ENCODE peak calls at places on chromosomes 5 and 9, in five cellular contexts. H is CD8-positive, alpha-beta T cell; T is HCT116; M is lower lobe of right lung; E is adrenal gland. K is an unnamed sample. For H3K9me3, the result is how much of the 10 kb centered on the place peaks cover.

GRCh38 chr9:117825609-117826347 is 121.6 kb downstream of the TLR4 start:
- DNase-seq in T (no peak), H (peak), E (no peak), M (no peak), K (no peak)

GRCh38 chr5:177430146-177430951 is 3.9 kb downstream of the GRK6 start:
- DNase-seq in E (no peak), T (no peak), H (no peak), M (no peak), K (no peak)

GRCh38 chr9:134597957-134598883 is 43.4 kb upstream of the COL5A1 start:
- DNase-seq in H (peak), E (no peak), M (no peak), T (no peak), K (no peak)

GRCh38 chr9:108434502-108434901 is 421.3 kb downstream of the ACTL7B start:
- DNase-seq in T (no peak), H (no peak), E (no peak), M (no peak), K (no peak)

GRCh38 chr5:118999696-119000095 is 11.3 kb upstream of the DTWD2 start:
- DNase-seq in E (no peak), M (no peak), T (no peak), H (no peak), K (no peak)

GRCh38 chr5:74185599-74185998 is 454.9 kb downstream of the ENC1 start:
- DNase-seq in H (no peak), T (no peak), M (no peak), E (no peak), K (no peak)

GRCh38 chr9:134489621-134490380 is 151.8 kb upstream of the COL5A1 start:
- DNase-seq in E (no peak), H (no peak), T (no peak), M (no peak), K (peak)

GRCh38 chr9:136981588-136982231 is 1.1 kb upstream of the LCNL1 start:
- DNase-seq in M (no peak), T (no peak), H (no peak), E (no peak), K (no peak)

GRCh38 chr5:6315580-6315979 is 62.8 kb downstream of the MED10 start:
- DNase-seq in E (no peak), M (no peak), T (no peak), H (no peak), K (no peak)

GRCh38 chr5:6488021-6488420 is 39.4 kb downstream of the UBE2QL1 start:
- DNase-seq in T (no peak), M (no peak), H (no peak), E (no peak), K (no peak)

GRCh38 chr9:6944093-6944551 is 186.3 kb downstream of the KDM4C start:
- DNase-seq in T (no peak), M (no peak), E (no peak), H (no peak), K (no peak)

GRCh38 chr5:138435943-138436342 is 2.9 kb upstream of the REEP2 start:
- DNase-seq in T (no peak), H (no peak), E (no peak), M (no peak), K (no peak)

GRCh38 chr5:60334281-60334713 is 365.7 kb downstream of the DEPDC1B start:
- DNase-seq in E (no peak), T (no peak), H (no peak), M (no peak), K (no peak)

GRCh38 chr5:85453026-85453349 is 1068.3 kb upstream of the EDIL3 start:
- DNase-seq in T (no peak), M (no peak), H (no peak), E (no peak), K (no peak)

GRCh38 chr5:79563247-79563590 is 49.0 kb upstream of the TENT2 start:
- DNase-seq in M (no peak), H (no peak), T (no peak), E (no peak), K (no peak)

GRCh38 chr5:4511996-4512656 is 628.0 kb upstream of the ADAMTS16 start:
- DNase-seq in T (no peak), H (no peak), M (peak), E (peak), K (peak)

GRCh38 chr5:23977996-23978395 is 470.6 kb downstream of the PRDM9 start:
- DNase-seq in M (no peak), H (no peak), E (no peak), T (no peak), K (no peak)

GRCh38 chr5:80959768-80960442 is at the start of gene RASGRF2:
- DNase-seq in T (no peak), H (peak), E (peak), M (no peak), K (no peak)

DNA sequence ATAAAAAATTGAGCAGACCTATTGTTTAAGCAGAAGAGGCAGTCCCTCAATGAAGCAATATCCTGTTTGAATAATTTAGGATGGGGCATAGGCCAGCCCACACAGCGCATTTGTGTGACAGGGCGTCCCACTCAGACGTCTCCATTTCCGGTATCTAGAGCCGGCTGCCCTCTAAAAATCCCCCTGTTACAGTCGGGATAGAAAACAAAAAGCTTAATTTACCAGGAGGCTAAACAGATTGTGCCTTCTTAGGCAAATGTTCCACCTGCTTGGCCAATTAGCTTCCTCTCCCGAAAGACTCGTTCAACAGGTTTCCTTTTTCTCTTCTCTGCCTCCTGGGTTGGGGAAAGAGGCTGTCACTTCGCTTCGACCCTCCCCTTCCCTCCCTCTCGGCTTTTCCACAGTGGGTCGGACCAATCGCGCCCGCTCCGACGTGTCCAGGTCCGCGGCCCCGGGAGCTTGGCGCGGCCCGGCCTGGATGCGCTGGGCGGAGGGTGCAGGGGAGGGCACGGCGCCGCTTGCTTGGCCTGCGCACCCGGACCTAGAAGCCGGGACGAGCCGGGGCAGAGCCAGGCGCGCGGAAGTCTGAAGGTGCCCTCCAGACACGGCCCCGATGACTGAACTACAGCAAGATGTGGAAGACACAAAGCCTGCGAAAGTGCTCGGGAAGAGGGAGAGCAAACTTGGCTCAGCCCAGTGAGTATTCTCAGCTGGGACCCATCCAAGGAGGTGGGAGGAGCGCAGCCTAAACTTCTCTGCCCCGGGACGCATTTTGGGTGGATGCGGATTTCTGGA is at the start of gene GRAMD2B:
- DNase-seq in E (peak), H (peak), T (peak), M (peak), K (peak)
- H3K4me3 ChIP-seq in E (peak), H (peak), T (peak), M (peak), K (peak)

DNA sequence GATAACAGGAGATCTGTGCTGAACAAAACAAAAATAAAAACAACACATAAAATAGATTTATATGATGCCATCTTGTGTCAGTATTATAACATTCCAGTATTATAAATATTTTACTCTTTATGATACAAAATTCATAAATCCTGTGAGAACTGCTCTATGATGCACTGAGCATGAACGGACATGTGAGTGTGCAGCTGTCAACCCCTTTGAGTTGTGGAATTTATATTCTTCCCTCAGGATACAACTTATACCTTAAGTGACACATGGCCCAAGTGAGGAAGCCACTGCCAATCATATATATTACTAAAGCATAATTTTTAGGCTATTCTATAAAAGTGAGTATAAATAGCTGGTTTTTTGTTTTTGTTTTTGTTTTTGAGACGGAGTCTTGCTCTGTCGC is 116.0 kb upstream of the OR13F1 start:
- DNase-seq in T (no peak), M (no peak), H (no peak), E (no peak), K (no peak)
- H3K9me3 ChIP-seq in T (under half), M (under half), H (under half), E (under half), K (under half)

DNA sequence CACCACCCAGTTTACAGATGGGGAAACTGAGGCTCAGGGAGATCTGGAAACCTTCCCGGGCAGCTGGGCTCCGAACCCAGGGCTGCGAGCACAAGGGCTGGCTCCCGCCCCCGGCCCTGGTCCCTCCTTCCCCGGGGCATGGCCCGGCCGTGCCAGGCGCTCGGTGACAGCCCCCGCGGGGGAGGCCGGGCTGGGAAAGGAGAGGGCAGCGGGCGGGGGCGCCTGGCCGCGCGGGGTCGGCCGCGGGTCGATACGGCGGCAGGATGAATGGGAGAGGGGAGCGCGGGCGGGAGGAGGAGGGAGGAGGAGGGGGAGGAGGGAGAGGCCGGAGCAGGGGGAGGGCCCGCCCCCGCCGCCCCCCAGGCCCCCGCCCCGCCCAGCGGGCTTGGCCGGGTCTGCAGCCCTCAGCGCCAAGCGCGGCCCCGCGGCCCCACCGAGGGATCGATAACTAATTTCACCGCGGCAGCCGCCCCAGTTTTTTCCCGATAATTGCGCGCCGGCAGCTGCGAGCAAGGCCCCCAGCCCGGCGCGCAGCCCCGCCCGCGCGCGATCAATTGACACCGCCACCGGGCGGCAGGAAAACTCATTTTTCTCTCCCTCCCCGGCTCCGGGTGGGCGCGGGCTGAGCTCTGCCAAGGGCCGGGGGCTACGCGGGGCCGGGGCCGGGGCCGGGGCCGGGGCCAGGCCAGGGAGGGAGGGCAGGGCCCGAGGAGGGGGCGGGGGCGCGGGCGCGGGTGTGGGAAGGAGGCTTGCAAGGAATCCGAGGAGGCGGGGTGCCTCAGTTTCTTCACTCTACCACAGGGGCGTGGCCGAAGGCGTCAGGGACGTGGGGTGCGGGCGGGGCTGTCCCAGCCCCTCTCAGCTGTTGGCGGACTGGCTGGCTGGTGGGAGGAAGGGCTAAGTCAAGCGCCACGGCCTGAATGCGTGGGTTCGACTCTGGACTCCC is 52.1 kb downstream of the C9orf50 start:
- DNase-seq in H (no peak), E (peak), M (peak), T (no peak), K (peak)
- TF ChIP-seq CTCF in H (no peak), E (no peak), M (no peak), T (no peak), K (no peak)

GRCh38 chr5:105898183-105898582 is 1772.6 kb downstream of the EFNA5 start:
- DNase-seq in T (no peak), H (no peak), E (no peak), M (no peak), K (no peak)

GRCh38 chr5:105899726-105900125 is 1771.0 kb downstream of the EFNA5 start:
- DNase-seq in E (no peak), T (no peak), M (no peak), H (no peak), K (no peak)

GRCh38 chr5:105905392-105905791 is 1765.3 kb downstream of the EFNA5 start:
- DNase-seq in H (no peak), T (no peak), E (no peak), M (no peak), K (no peak)

GRCh38 chr5:105907016-105907415 is 1763.7 kb downstream of the EFNA5 start:
- DNase-seq in H (no peak), T (no peak), E (no peak), M (no peak), K (no peak)

GRCh38 chr5:105903069-105903468 is 1767.7 kb downstream of the EFNA5 start:
- DNase-seq in H (no peak), M (no peak), T (no peak), E (no peak), K (no peak)
- H3K4me3 ChIP-seq in H (no peak), M (no peak), T (no peak), E (no peak), K (no peak)

DNA sequence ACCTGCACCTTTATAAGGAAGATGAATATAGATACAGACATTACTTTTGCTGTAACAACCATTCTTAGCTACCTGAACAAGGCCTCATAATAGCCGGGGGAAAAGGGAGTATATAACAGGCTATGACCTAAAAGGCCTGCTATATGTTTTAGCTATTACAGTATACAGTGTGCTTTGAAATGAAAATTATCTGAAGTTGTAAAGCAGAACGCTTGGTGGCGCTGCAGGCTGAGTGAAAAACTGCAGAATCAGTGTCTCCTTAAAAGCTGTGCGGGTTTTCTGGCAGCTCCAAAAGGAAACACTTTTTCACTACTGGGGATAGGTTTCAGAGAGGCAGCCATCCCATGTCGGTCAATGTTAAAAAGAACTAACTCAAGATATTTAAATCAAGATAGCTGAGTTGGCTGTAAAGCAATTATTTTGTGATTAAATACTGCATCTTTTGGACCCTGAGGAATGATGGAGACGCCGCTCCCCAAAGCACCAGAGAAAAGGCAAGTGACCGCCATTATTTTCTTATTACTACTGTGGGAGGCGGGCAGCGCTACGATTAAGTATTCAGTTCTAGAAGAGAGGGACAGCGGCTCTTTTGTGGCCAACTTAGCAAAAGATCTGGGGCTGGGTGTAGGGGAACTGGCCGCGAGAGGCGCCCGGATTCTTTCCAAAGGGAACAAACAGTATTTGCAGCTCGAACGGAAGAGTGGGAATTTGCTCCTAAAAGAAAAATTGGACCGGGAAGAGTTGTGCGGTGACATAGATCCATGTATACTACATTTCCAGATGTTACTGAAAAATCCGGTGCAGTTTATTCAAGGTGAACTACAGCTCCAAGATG is 5.9 kb downstream of the PCDHB6 start:
- DNase-seq in H (no peak), E (no peak), M (no peak), T (no peak), K (no peak)
- H3K9me3 ChIP-seq in H (under half), E (under half), M (under half), T (under half), K (under half)

GRCh38 chr5:146339715-146340259 is 1.1 kb downstream of the POU4F3 start:
- DNase-seq in T (no peak), M (no peak), H (no peak), E (no peak), K (no peak)

GRCh38 chr5:146336197-146336596 is 2.4 kb upstream of the POU4F3 start:
- DNase-seq in T (no peak), M (no peak), H (no peak), E (no peak), K (no peak)

GRCh38 chr5:146338774-146339714 is at the start of gene POU4F3:
- DNase-seq in E (no peak), M (no peak), T (no peak), H (no peak), K (no peak)

GRCh38 chr5:146337264-146337904 is 1.3 kb upstream of the POU4F3 start:
- DNase-seq in E (no peak), T (no peak), M (no peak), H (no peak), K (no peak)

DNA sequence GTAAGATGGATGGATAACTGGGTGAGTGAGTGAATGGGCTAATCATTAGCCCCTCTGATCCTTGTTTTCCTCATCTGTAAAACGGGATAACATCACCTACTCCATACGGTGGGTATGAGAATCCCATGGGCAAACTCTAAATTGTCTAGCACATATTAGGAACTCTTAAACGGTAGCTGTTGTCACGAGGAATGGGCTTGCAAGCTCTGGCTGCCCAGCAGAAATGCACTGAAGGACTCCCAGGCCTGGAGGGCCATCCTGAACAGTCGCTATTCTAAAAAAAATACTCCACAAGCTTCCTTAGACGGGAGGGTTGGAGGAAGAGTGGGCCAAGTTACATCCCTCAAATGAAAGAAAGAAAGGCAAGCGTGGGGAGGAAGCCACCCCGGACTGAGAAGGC is 711 bp upstream of the POU4F3 start:
- DNase-seq in E (no peak), T (no peak), M (no peak), H (no peak), K (no peak)
- TF ChIP-seq CTCF in E (no peak), T (no peak), M (no peak), H (no peak), K (no peak)

GRCh38 chr9:124045076-124045829 is 33.7 kb downstream of the LHX2 start:
- DNase-seq in H (no peak), M (peak), E (peak), T (no peak), K (no peak)
- H3K4me3 ChIP-seq in H (no peak), M (peak), E (peak), T (no peak), K (peak)

GRCh38 chr9:130383350-130383715 is 61.4 kb upstream of the ASS1 start:
- DNase-seq in E (no peak), T (no peak), M (no peak), H (no peak), K (no peak)
- H3K9me3 ChIP-seq in E (under half), T (under half), M (under half), H (under half), K (under half)

GRCh38 chr5:16763211-16763610 is 146.4 kb upstream of the RETREG1 start:
- DNase-seq in H (no peak), M (no peak), E (no peak), T (no peak), K (no peak)

GRCh38 chr5:16773990-16774389 is 157.2 kb upstream of the RETREG1 start:
- DNase-seq in T (no peak), H (no peak), M (no peak), E (no peak), K (no peak)

GRCh38 chr5:16768184-16768583 is 151.4 kb upstream of the RETREG1 start:
- DNase-seq in M (no peak), H (no peak), T (no peak), E (no peak), K (no peak)
- TF ChIP-seq CTCF in M (no peak), H (no peak), T (no peak), E (no peak), K (no peak)

K was measured in left lung.